ENCODE peak calls at places on chromosome 7, in seven cellular contexts. One of them, this sample, is unnamed.

GRCh38 chr7:136950331-136950730 is 81.9 kb downstream of the CHRM2 start:
- DNase-seq in fibroblast of the aortic adventitia: no peak
- DNase-seq in retinal pigment epithelial cell: no peak
- DNase-seq in OCI-LY7: no peak
- DNase-seq in BJ: no peak
- DNase-seq in fibroblast of lung: no peak
- DNase-seq in dorsolateral prefrontal cortex: no peak
- DNase-seq in this sample: no peak

GRCh38 chr7:106064329-106064728 is 47.8 kb downstream of the SYPL1 start:
- DNase-seq in fibroblast of the aortic adventitia: no peak
- DNase-seq in BJ: no peak
- DNase-seq in fibroblast of lung: no peak
- DNase-seq in retinal pigment epithelial cell: no peak
- DNase-seq in dorsolateral prefrontal cortex: no peak
- DNase-seq in OCI-LY7: peak; percentile 75
- DNase-seq in this sample: no peak

GRCh38 chr7:121519548-121520521 is 123.7 kb upstream of the FAM3C start:
- DNase-seq in fibroblast of the aortic adventitia: peak; percentile 54
- DNase-seq in retinal pigment epithelial cell: no peak
- DNase-seq in dorsolateral prefrontal cortex: no peak
- DNase-seq in OCI-LY7: no peak
- DNase-seq in BJ: no peak
- DNase-seq in fibroblast of lung: no peak
- DNase-seq in this sample: no peak

GRCh38 chr7:112571852-112572607 is 91.2 kb downstream of the LSMEM1 start:
- DNase-seq in OCI-LY7: peak; percentile 45
- DNase-seq in retinal pigment epithelial cell: no peak
- DNase-seq in fibroblast of lung: no peak
- DNase-seq in dorsolateral prefrontal cortex: no peak
- DNase-seq in BJ: no peak
- DNase-seq in fibroblast of the aortic adventitia: no peak
- DNase-seq in this sample: no peak

GRCh38 chr7:101137651-101138148 is 10.8 kb downstream of the SERPINE1 start:
- DNase-seq in retinal pigment epithelial cell: no peak
- DNase-seq in dorsolateral prefrontal cortex: no peak
- DNase-seq in BJ: no peak
- DNase-seq in OCI-LY7: no peak
- DNase-seq in fibroblast of lung: no peak
- DNase-seq in fibroblast of the aortic adventitia: no peak
- DNase-seq in this sample: no peak

GRCh38 chr7:50657341-50657873 is 92.2 kb upstream of the DDC start:
- DNase-seq in fibroblast of the aortic adventitia: peak; percentile 84
- DNase-seq in fibroblast of lung: peak; percentile 83
- DNase-seq in OCI-LY7: no peak
- DNase-seq in retinal pigment epithelial cell: no peak
- DNase-seq in BJ: peak; percentile 50
- DNase-seq in dorsolateral prefrontal cortex: no peak
- DNase-seq in this sample: no peak

GRCh38 chr7:33509251-33509650 is 379.9 kb downstream of the BBS9 start:
- DNase-seq in fibroblast of the aortic adventitia: no peak
- DNase-seq in BJ: no peak
- DNase-seq in fibroblast of lung: no peak
- DNase-seq in OCI-LY7: no peak
- DNase-seq in dorsolateral prefrontal cortex: no peak
- DNase-seq in retinal pigment epithelial cell: no peak
- DNase-seq in this sample: no peak

GRCh38 chr7:149764481-149765398 is 8.6 kb downstream of the ZNF467 start:
- DNase-seq in retinal pigment epithelial cell: no peak
- DNase-seq in BJ: no peak
- DNase-seq in fibroblast of the aortic adventitia: no peak
- DNase-seq in fibroblast of lung: no peak
- DNase-seq in dorsolateral prefrontal cortex: peak; percentile 52
- DNase-seq in OCI-LY7: no peak
- DNase-seq in this sample: no peak

GRCh38 chr7:8197994-8198698 is 63.8 kb downstream of the ICA1 start:
- DNase-seq in dorsolateral prefrontal cortex: no peak
- DNase-seq in BJ: no peak
- DNase-seq in OCI-LY7: no peak
- DNase-seq in retinal pigment epithelial cell: no peak
- DNase-seq in fibroblast of the aortic adventitia: no peak
- DNase-seq in fibroblast of lung: no peak
- DNase-seq in this sample: no peak

GRCh38 chr7:87216701-87217508 is 2.6 kb downstream of the TMEM243 start:
- DNase-seq in dorsolateral prefrontal cortex: no peak
- DNase-seq in retinal pigment epithelial cell: no peak
- DNase-seq in fibroblast of the aortic adventitia: no peak
- DNase-seq in BJ: no peak
- DNase-seq in fibroblast of lung: no peak
- DNase-seq in OCI-LY7: peak; percentile 92
- DNase-seq in this sample: no peak

GRCh38 chr7:74010407-74010806 is 17.6 kb upstream of the ELN start:
- DNase-seq in fibroblast of lung: no peak
- DNase-seq in BJ: peak; percentile 65
- DNase-seq in fibroblast of the aortic adventitia: no peak
- DNase-seq in dorsolateral prefrontal cortex: no peak
- DNase-seq in OCI-LY7: no peak
- DNase-seq in retinal pigment epithelial cell: no peak
- DNase-seq in this sample: no peak

GRCh38 chr7:93945083-93945482 is 23.5 kb downstream of the GNG11 start:
- DNase-seq in BJ: no peak
- DNase-seq in fibroblast of lung: no peak
- DNase-seq in retinal pigment epithelial cell: no peak
- DNase-seq in dorsolateral prefrontal cortex: no peak
- DNase-seq in fibroblast of the aortic adventitia: no peak
- DNase-seq in OCI-LY7: no peak
- DNase-seq in this sample: no peak

GRCh38 chr7:90163534-90163933 is 9.3 kb downstream of the STEAP1 start:
- DNase-seq in OCI-LY7: no peak
- DNase-seq in BJ: no peak
- DNase-seq in fibroblast of lung: no peak
- DNase-seq in dorsolateral prefrontal cortex: no peak
- DNase-seq in fibroblast of the aortic adventitia: no peak
- DNase-seq in retinal pigment epithelial cell: no peak
- DNase-seq in this sample: no peak

GRCh38 chr7:74625446-74625845 is 32.1 kb upstream of the GTF2I start:
- DNase-seq in BJ: peak; percentile 17
- DNase-seq in OCI-LY7: peak; percentile 46
- DNase-seq in fibroblast of the aortic adventitia: peak; percentile 82
- DNase-seq in retinal pigment epithelial cell: peak; percentile 32
- DNase-seq in dorsolateral prefrontal cortex: no peak
- DNase-seq in fibroblast of lung: peak; percentile 77
- DNase-seq in this sample: no peak

GRCh38 chr7:123190109-123190831 is 9.5 kb downstream of the SLC13A1 start:
- DNase-seq in fibroblast of lung: no peak
- DNase-seq in fibroblast of the aortic adventitia: no peak
- DNase-seq in OCI-LY7: no peak
- DNase-seq in dorsolateral prefrontal cortex: no peak
- DNase-seq in retinal pigment epithelial cell: no peak
- DNase-seq in BJ: no peak
- DNase-seq in this sample: no peak

GRCh38 chr7:92448185-92448747 is 984 bp downstream of the GATAD1 start:
- DNase-seq in retinal pigment epithelial cell: peak; percentile 16
- DNase-seq in BJ: no peak
- DNase-seq in OCI-LY7: peak; percentile 70
- DNase-seq in fibroblast of the aortic adventitia: peak; percentile 60
- DNase-seq in fibroblast of lung: peak; percentile 63
- DNase-seq in dorsolateral prefrontal cortex: no peak
- DNase-seq in this sample: no peak

GRCh38 chr7:56199639-56200038 is 83.4 kb upstream of the NUPR2 start:
- DNase-seq in fibroblast of lung: no peak
- DNase-seq in BJ: no peak
- DNase-seq in OCI-LY7: no peak
- DNase-seq in retinal pigment epithelial cell: no peak
- DNase-seq in fibroblast of the aortic adventitia: peak; percentile 2
- DNase-seq in dorsolateral prefrontal cortex: no peak
- DNase-seq in this sample: no peak

DNA sequence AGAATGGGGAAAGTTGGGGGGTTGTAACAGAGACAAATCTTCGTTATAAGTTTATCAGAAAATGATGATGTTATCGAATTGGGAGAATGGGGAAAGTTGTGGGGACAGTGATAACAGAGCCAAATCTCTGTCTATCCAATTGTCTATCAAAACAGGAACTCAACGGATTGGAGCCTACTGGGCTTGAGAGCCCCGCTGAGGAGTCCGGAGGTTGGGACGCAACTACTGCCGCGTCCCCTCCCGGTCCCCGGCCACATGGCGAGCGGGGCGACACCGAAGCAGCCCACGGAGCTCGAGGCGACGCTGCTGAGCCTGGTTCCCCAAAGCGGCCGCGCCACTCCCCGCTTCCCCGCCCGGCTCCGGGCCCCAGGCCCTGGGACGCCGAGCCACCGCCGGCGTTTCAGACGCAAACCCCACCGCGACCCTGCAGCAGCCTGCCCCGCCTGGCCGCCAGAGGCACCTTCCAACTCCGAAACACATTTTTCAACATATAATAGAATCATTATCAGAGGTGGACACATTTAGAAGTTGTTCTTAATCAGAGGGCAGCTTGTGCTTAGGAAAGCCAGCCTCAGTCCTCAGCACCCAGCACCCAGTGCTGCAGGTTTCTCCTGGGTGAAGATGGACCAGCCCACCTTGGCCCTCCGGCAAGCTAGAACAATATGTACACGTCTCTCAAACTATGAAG is 13.8 kb upstream of the RALA start:
- DNase-seq in fibroblast of the aortic adventitia: no peak
- DNase-seq in OCI-LY7: no peak
- DNase-seq in dorsolateral prefrontal cortex: no peak
- DNase-seq in BJ: no peak
- DNase-seq in retinal pigment epithelial cell: no peak
- DNase-seq in fibroblast of lung: no peak
- DNase-seq in this sample: no peak
- TF ChIP-seq CTCF in fibroblast of the aortic adventitia: peak; percentile 34
- TF ChIP-seq CTCF in OCI-LY7: no peak
- TF ChIP-seq CTCF in dorsolateral prefrontal cortex: no peak
- TF ChIP-seq CTCF in BJ: no peak
- TF ChIP-seq CTCF in retinal pigment epithelial cell: peak; percentile 32
- TF ChIP-seq CTCF in fibroblast of lung: no peak
- TF ChIP-seq CTCF in this sample: no peak

GRCh38 chr7:102908676-102909075 is 4.1 kb upstream of the LRRC17 start:
- DNase-seq in BJ: no peak
- DNase-seq in retinal pigment epithelial cell: no peak
- DNase-seq in OCI-LY7: no peak
- DNase-seq in dorsolateral prefrontal cortex: no peak
- DNase-seq in fibroblast of lung: no peak
- DNase-seq in fibroblast of the aortic adventitia: no peak
- DNase-seq in this sample: no peak
- TF ChIP-seq CTCF in BJ: no peak
- TF ChIP-seq CTCF in retinal pigment epithelial cell: no peak
- TF ChIP-seq CTCF in OCI-LY7: no peak
- TF ChIP-seq CTCF in dorsolateral prefrontal cortex: no peak
- TF ChIP-seq CTCF in fibroblast of lung: no peak
- TF ChIP-seq CTCF in fibroblast of the aortic adventitia: no peak
- TF ChIP-seq CTCF in this sample: no peak

GRCh38 chr7:129667551-129667950 is 56.0 kb downstream of the NRF1 start:
- DNase-seq in dorsolateral prefrontal cortex: no peak
- DNase-seq in BJ: no peak
- DNase-seq in OCI-LY7: no peak
- DNase-seq in retinal pigment epithelial cell: no peak
- DNase-seq in fibroblast of the aortic adventitia: no peak
- DNase-seq in fibroblast of lung: no peak
- DNase-seq in this sample: no peak

GRCh38 chr7:129669901-129670300 is 58.4 kb downstream of the NRF1 start:
- DNase-seq in fibroblast of lung: no peak
- DNase-seq in OCI-LY7: no peak
- DNase-seq in BJ: no peak
- DNase-seq in dorsolateral prefrontal cortex: no peak
- DNase-seq in retinal pigment epithelial cell: no peak
- DNase-seq in fibroblast of the aortic adventitia: no peak
- DNase-seq in this sample: no peak

GRCh38 chr7:129667116-129667515 is 55.6 kb downstream of the NRF1 start:
- DNase-seq in dorsolateral prefrontal cortex: no peak
- DNase-seq in fibroblast of the aortic adventitia: no peak
- DNase-seq in fibroblast of lung: no peak
- DNase-seq in BJ: no peak
- DNase-seq in OCI-LY7: no peak
- DNase-seq in retinal pigment epithelial cell: no peak
- DNase-seq in this sample: no peak

GRCh38 chr7:129671276-129671675 is 59.8 kb downstream of the NRF1 start:
- DNase-seq in dorsolateral prefrontal cortex: no peak
- DNase-seq in retinal pigment epithelial cell: no peak
- DNase-seq in OCI-LY7: no peak
- DNase-seq in fibroblast of the aortic adventitia: no peak
- DNase-seq in fibroblast of lung: no peak
- DNase-seq in BJ: no peak
- DNase-seq in this sample: no peak

DNA sequence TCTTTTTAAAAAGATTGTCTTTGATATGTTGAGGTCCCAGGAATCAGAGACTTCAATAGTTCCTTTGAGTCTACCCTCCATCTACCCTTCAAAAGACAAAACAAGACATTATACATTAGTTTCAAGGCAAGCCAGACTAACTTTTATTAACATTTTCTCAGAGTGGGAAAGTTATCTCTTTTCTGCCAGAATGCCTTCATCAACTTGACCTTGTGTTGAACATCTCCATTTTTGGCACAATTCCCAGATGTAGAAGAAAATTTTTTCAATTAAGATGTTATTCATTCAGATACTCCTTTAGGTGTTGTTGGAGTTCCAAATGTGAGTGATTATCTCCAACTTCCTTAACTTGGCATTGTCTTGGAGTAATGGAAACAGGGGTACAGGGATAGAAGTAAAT is 59.1 kb downstream of the NRF1 start:
- DNase-seq in BJ: no peak
- DNase-seq in dorsolateral prefrontal cortex: no peak
- DNase-seq in OCI-LY7: no peak
- DNase-seq in retinal pigment epithelial cell: no peak
- DNase-seq in fibroblast of the aortic adventitia: peak; percentile 41
- DNase-seq in fibroblast of lung: peak; percentile 23
- DNase-seq in this sample: no peak
- TF ChIP-seq CTCF in BJ: no peak
- TF ChIP-seq CTCF in dorsolateral prefrontal cortex: no peak
- TF ChIP-seq CTCF in OCI-LY7: no peak
- TF ChIP-seq CTCF in retinal pigment epithelial cell: no peak
- TF ChIP-seq CTCF in fibroblast of the aortic adventitia: no peak
- TF ChIP-seq CTCF in fibroblast of lung: no peak
- TF ChIP-seq CTCF in this sample: no peak

GRCh38 chr7:19448091-19448490 is 260.7 kb downstream of the POLR1F start:
- DNase-seq in fibroblast of the aortic adventitia: no peak
- DNase-seq in BJ: no peak
- DNase-seq in dorsolateral prefrontal cortex: no peak
- DNase-seq in retinal pigment epithelial cell: no peak
- DNase-seq in fibroblast of lung: no peak
- DNase-seq in OCI-LY7: no peak
- DNase-seq in this sample: no peak

DNA sequence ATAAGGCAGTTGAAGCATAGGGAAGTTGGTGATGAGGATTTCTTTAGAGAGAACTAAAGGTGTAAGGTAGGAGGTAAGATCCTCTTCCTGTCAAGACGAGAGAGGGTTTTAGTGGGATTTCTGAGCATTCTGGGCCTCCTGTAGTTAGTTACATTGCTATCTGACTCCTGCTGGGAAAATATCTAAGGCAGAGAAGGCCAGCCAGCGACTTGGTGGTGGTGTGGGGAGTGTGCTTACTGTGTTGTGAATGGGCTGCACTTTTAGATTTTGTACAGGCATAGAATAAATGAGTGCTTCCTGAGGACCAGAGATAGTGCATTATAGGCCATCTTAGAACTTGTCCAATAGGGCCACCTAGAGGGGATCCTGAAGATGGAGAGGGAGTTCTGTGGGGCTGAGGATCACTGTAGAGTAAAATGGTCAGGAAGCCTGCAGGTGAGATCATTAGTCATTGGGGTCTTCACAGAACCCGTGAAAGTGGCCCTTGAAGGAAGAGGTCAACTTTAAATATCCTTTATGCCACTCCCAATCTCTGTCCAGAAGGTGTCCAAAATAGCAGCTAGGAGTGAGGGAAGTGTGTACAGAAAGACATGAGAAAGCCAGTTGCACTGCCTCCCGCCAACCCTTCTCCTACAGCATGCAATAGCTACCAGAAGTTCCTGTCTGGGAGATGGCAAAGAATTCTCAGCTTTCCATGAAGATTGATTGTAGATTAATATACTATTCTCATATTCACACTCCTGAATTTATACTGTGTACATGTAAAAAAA is 266.6 kb downstream of the POLR1F start:
- DNase-seq in BJ: no peak
- DNase-seq in retinal pigment epithelial cell: peak; percentile 11
- DNase-seq in fibroblast of lung: peak; percentile 76
- DNase-seq in fibroblast of the aortic adventitia: peak; percentile 80
- DNase-seq in OCI-LY7: peak; percentile 4
- DNase-seq in dorsolateral prefrontal cortex: no peak
- DNase-seq in this sample: no peak
- TF ChIP-seq CTCF in BJ: peak; percentile 77
- TF ChIP-seq CTCF in retinal pigment epithelial cell: peak; percentile 71
- TF ChIP-seq CTCF in fibroblast of lung: peak; percentile 70
- TF ChIP-seq CTCF in fibroblast of the aortic adventitia: peak; percentile 81
- TF ChIP-seq CTCF in OCI-LY7: peak; percentile 58
- TF ChIP-seq CTCF in dorsolateral prefrontal cortex: peak; percentile 32
- TF ChIP-seq CTCF in this sample: peak; percentile 74